ENCODE peak calls at places on chromosomes 2 and 18, in seven cellular contexts. H is fibroblast of lung; V is psoas muscle; Y is heart left ventricle; X is sigmoid colon; E is pancreas; L is CD8-positive, alpha-beta memory T cell. M is an unnamed sample.

GRCh38 chr2:8534729-8535397 is 147.0 kb upstream of the ID2 start:
- DNase-seq in X (peak; percentile 86), E (no peak), H (peak; percentile 54), Y (peak; percentile 78), V (peak; percentile 85), L (no peak), M (no peak)

GRCh38 chr18:39058386-39059000 is 1492.9 kb upstream of the CELF4 start:
- DNase-seq in Y (no peak), L (no peak), X (no peak), H (no peak), V (no peak), E (no peak), M (no peak)

GRCh38 chr2:128391679-128392078 is 73.0 kb upstream of the HS6ST1 start:
- DNase-seq in E (no peak), X (no peak), H (no peak), Y (no peak), V (no peak), L (no peak), M (no peak)

GRCh38 chr18:69958422-69958821 is 10.7 kb upstream of the CD226 start:
- DNase-seq in Y (no peak), X (no peak), L (no peak), H (no peak), E (no peak), V (no peak), M (no peak)

GRCh38 chr2:10343658-10344057 is 41.0 kb downstream of the HPCAL1 start:
- DNase-seq in V (peak; percentile 3), H (no peak), L (no peak), Y (no peak), E (no peak), X (no peak), M (no peak)

GRCh38 chr2:84257871-84258270 is 201.2 kb downstream of the SUCLG1 start:
- DNase-seq in X (no peak), E (no peak), V (no peak), H (no peak), Y (no peak), L (no peak), M (no peak)

GRCh38 chr2:240291940-240292574 is 143.4 kb upstream of the GPC1 start:
- DNase-seq in X (no peak), E (no peak), V (peak; percentile 34), H (no peak), L (no peak), Y (no peak), M (no peak)

GRCh38 chr18:45838302-45839070 is 13.0 kb downstream of the SIGLEC15 start:
- DNase-seq in Y (no peak), V (no peak), H (no peak), X (no peak), L (no peak), E (no peak), M (no peak)

GRCh38 chr2:205675861-205676516 is 6.3 kb upstream of the NRP2 start:
- DNase-seq in L (no peak), H (peak; percentile 64), V (no peak), Y (no peak), X (no peak), E (no peak), M (peak; percentile 35)

GRCh38 chr2:158154596-158154995 is 52.9 kb downstream of the UPP2 start:
- DNase-seq in Y (no peak), V (no peak), X (no peak), L (no peak), E (no peak), H (no peak), M (no peak)

GRCh38 chr2:158153270-158154015 is 51.8 kb downstream of the UPP2 start:
- DNase-seq in L (no peak), Y (no peak), E (no peak), H (no peak), V (no peak), X (no peak), M (no peak)
- H3K4me3 ChIP-seq in L (no peak overlapping the region), Y (no peak overlapping the region), E (no peak overlapping the region), H (no peak overlapping the region), V (no peak overlapping the region), X (no peak overlapping the region), M (no peak overlapping the region)

GRCh38 chr2:151085101-151085640 is 176.5 kb downstream of the RBM43 start:
- DNase-seq in Y (no peak), H (no peak), E (no peak), X (no peak), L (no peak), V (no peak), M (no peak)
- H3K4me1 ChIP-seq in Y (peaks cover 5% of the 10 kb centered on the region), H (no peaks in the 10 kb centered on the region), E (no peaks in the 10 kb centered on the region), X (no peaks in the 10 kb centered on the region), L (no peaks in the 10 kb centered on the region), V (no peaks in the 10 kb centered on the region), M (no peaks in the 10 kb centered on the region)

GRCh38 chr18:63198098-63198760 is 121.3 kb downstream of the BCL2 start:
- DNase-seq in V (no peak), H (no peak), X (no peak), E (no peak), Y (no peak), L (no peak), M (no peak)

GRCh38 chr18:63197246-63197791 is 122.2 kb downstream of the BCL2 start:
- DNase-seq in Y (no peak), E (no peak), L (peak; percentile 21), H (no peak), X (no peak), V (no peak), M (no peak)

GRCh38 chr18:63195410-63196159 is 124.0 kb downstream of the BCL2 start:
- DNase-seq in X (no peak), Y (no peak), H (no peak), E (no peak), L (no peak), V (no peak), M (no peak)

GRCh38 chr18:63199743-63200241 is 119.8 kb downstream of the BCL2 start:
- DNase-seq in X (no peak), H (no peak), E (no peak), L (peak; percentile 56), V (no peak), Y (no peak), M (peak; percentile 63)

DNA sequence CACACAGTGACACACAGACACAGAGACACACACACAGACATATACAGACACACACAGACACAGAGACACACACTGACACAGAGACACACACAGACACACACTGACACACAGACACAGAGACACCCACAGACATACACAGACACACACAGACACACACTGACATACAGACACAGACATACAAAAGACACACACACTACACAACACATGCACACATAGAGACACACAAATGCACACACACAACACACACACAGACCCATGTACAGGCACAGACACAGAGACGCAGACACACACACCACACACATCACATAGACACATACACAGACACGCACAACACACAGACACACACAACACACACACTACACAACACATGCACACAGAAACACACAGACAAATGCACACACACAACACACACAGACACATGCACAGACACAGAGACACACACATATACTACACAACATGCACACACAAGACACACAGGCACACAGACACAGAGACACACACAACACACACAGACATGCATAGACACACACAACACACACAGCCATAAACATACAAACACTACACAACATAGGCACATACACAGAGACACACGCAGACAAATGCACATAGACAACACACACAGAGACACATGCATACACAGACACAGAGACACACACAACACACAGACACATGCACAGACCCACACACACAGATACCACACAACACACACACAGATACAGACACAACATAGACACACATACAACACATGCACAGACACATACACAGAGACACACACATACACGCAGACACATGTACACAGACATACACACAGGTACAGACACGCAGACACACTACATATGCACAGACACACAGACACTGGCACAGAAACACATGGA is 120.5 kb downstream of the BCL2 start:
- DNase-seq in Y (no peak), E (no peak), H (no peak), X (no peak), L (no peak), V (no peak), M (no peak)
- H3K27ac ChIP-seq in Y (no peak overlapping the region), E (no peak overlapping the region), H (no peak overlapping the region), X (no peak overlapping the region), L (peak overlapping the region; percentile 10), V (no peak overlapping the region), M (peak overlapping the region; percentile 71)

GRCh38 chr2:73112913-73113633 is at the start of gene RAB11FIP5:
- DNase-seq in Y (peak; percentile 77), H (peak; percentile 90), E (peak; percentile 86), V (peak; percentile 81), L (peak; percentile 81), X (peak; percentile 90), M (peak; percentile 76)
- H3K4me3 ChIP-seq in Y (peak within 1 kb of the TSS; percentile 83), H (peak within 1 kb of the TSS; percentile 64), E (peak within 1 kb of the TSS; percentile 90), V (peak within 1 kb of the TSS; percentile 97), L (peak within 1 kb of the TSS; percentile 62), X (peak within 1 kb of the TSS; percentile 87), M (peak within 1 kb of the TSS; percentile 66)

GRCh38 chr2:36410681-36411080 is 55.1 kb downstream of the CRIM1 start:
- DNase-seq in Y (no peak), H (no peak), V (no peak), L (no peak), X (no peak), E (no peak), M (no peak)
- H3K4me1 ChIP-seq in Y (peaks cover 97% of the 10 kb centered on the region), H (peaks cover 38% of the 10 kb centered on the region), V (peaks cover 93% of the 10 kb centered on the region), L (no peaks in the 10 kb centered on the region), X (no peaks in the 10 kb centered on the region), E (no peaks in the 10 kb centered on the region), M (no peaks in the 10 kb centered on the region)

GRCh38 chr2:224869601-224870000 is 153.4 kb upstream of the CCDC195 start:
- DNase-seq in X (no peak), V (no peak), Y (no peak), E (no peak), H (peak; percentile 92), L (no peak), M (no peak)
- H3K27ac ChIP-seq in X (no peak overlapping the region), V (no peak overlapping the region), Y (no peak overlapping the region), E (no peak overlapping the region), H (peak overlapping the region; percentile 84), L (no peak overlapping the region), M (no peak overlapping the region)

DNA sequence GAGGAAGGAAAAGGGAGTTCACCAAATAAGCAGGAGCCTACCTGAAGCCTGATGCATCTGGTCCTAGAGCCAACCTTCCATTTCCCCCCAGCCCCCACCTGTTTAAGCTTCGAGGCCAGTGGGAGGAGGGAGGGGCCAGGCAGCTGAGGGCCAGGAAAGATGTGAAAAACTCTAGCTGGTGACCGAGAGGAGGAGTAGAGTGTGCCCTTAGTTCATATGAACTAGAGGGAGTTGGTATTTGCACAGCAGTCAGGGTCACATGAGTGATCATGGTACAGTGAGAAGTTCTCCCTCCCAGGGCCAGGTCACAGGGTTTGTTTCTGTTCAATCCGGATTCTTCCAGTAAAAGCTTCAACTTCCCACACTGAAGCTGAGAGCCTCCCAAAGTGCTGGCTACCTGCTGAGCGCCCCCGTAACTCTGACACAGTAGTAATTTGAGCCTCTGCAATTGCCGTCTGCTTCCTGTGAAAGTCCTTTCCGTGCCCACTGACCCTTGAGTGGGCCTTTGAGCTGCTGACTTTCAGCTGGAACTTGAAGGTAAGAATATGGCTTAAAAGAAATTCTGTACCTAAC is at the start of gene SULT1C2:
- DNase-seq in X (no peak), Y (peak; percentile 40), L (no peak), H (peak; percentile 39), E (no peak), V (no peak), M (no peak)
- H3K4me3 ChIP-seq in X (no peak within 1 kb of the TSS), Y (peak within 1 kb of the TSS; percentile 28), L (no peak within 1 kb of the TSS), H (no peak within 1 kb of the TSS), E (no peak within 1 kb of the TSS), V (no peak within 1 kb of the TSS), M (no peak within 1 kb of the TSS)

M was measured in CD4-positive, CD25-positive, alpha-beta regulatory T cell.